ENCODE peak calls at places on chromosome 6, in nine cellular contexts. M, Q, G, T, Y, S, X, J and O are unnamed samples.

GRCh38 chr6:12047304-12047703 is 35.2 kb downstream of the HIVEP1 start:
- DNase-seq in X (no peak), Y (no peak), Q (no peak), J (no peak), T (no peak), S (no peak), M (no peak), G (no peak), O (no peak)

GRCh38 chr6:144352310-144352709 is 67.2 kb downstream of the UTRN start:
- DNase-seq in Q (no peak), G (no peak), X (no peak), T (no peak), S (no peak), J (no peak), Y (no peak), M (no peak), O (no peak)

GRCh38 chr6:163427498-163428254 is 13.2 kb downstream of the QKI start:
- DNase-seq in S (peak), G (no peak), X (no peak), Y (no peak), Q (no peak), J (no peak), M (peak), T (peak), O (no peak)

GRCh38 chr6:155882527-155883333 is 427.1 kb upstream of the NOX3 start:
- DNase-seq in G (no peak), J (no peak), T (peak), X (no peak), S (peak), Q (no peak), Y (no peak), M (peak), O (no peak)

GRCh38 chr6:34359438-34360158 is 32.9 kb downstream of the NUDT3 start:
- DNase-seq in X (no peak), M (peak), G (no peak), S (peak), J (no peak), Q (no peak), Y (peak), T (peak), O (no peak)

GRCh38 chr6:4598384-4598783 is 177.8 kb upstream of the CDYL start:
- DNase-seq in S (peak), Y (no peak), X (no peak), G (no peak), Q (no peak), M (no peak), T (no peak), J (no peak), O (no peak)

GRCh38 chr6:38528196-38528965 is 111.3 kb downstream of the BTBD9 start:
- DNase-seq in Q (no peak), S (no peak), T (no peak), M (no peak), G (no peak), Y (no peak), J (peak), X (no peak), O (no peak)

GRCh38 chr6:17493286-17493685 is 99.9 kb downstream of the CAP2 start:
- DNase-seq in Q (no peak), M (peak), Y (no peak), T (peak), X (no peak), G (no peak), J (no peak), S (peak), O (no peak)

GRCh38 chr6:154914288-154914687 is 80.8 kb upstream of the TIAM2 start:
- DNase-seq in Y (no peak), Q (no peak), M (no peak), J (no peak), X (no peak), G (no peak), T (no peak), S (no peak), O (no peak)

GRCh38 chr6:157861814-157862213 is 38.8 kb downstream of the SNX9 start:
- DNase-seq in S (peak), M (peak), J (no peak), Q (no peak), Y (no peak), G (no peak), X (no peak), T (peak), O (no peak)

GRCh38 chr6:55953384-55953783 is 78.0 kb upstream of the BMP5 start:
- DNase-seq in Q (no peak), M (peak), Y (no peak), S (peak), J (no peak), X (no peak), T (peak), G (no peak), O (no peak)

GRCh38 chr6:81731814-81732213 is 20.7 kb downstream of the TENT5A start:
- DNase-seq in S (no peak), X (no peak), T (peak), G (no peak), Y (no peak), J (no peak), Q (no peak), M (peak), O (no peak)

GRCh38 chr6:16146028-16146427 is 17.1 kb downstream of the MYLIP start:
- DNase-seq in G (no peak), Y (no peak), Q (no peak), T (no peak), X (no peak), J (peak), S (no peak), M (peak), O (no peak)

GRCh38 chr6:149079911-149080501 is 237.5 kb upstream of the TAB2 start:
- DNase-seq in M (peak), J (no peak), S (peak), Q (no peak), Y (peak), X (no peak), T (peak), G (no peak), O (no peak)

GRCh38 chr6:45923831-45924391 is 91.7 kb downstream of the CLIC5 start:
- DNase-seq in G (no peak), T (peak), M (peak), S (peak), J (no peak), Q (no peak), X (no peak), Y (no peak), O (no peak)

GRCh38 chr6:141988954-141989705 is 143.6 kb upstream of the GJE1 start:
- DNase-seq in J (no peak), X (peak), S (peak), G (no peak), Y (peak), M (peak), Q (no peak), T (peak), O (no peak)

DNA sequence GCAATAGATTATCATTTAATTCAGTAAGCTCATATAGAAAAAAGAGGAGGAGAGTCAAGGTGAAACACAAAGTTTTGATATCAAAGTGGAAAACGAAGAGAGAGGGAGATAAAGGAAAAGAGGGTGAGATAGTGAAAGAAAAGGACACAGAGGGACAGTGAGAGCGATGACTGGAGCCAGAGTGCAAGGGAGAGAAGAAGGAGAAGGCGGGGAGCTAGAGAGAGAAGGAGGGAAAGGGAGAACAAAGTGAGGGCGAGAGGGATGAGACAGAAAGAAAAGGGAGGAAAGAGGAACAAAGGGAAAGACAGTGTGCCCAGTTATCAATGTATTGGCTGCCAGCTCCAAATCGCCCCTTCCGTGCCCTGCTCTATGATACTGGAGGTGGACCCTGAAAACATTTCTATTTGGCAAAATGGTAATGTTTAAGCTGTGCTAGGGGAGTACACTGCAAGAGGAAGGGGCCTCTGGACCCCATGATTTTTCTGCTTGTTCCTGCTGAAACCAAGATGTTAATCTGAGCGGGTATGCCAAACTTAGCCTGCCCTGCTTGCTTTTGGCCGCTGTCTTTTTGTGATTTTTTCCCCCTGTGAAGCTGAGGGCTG is 27.8 kb downstream of the GPX5 start:
- DNase-seq in J (no peak), T (no peak), M (no peak), Q (no peak), Y (no peak), S (no peak), X (no peak), G (no peak), O (no peak)
- H3K27ac ChIP-seq in J (no peak), T (no peak), M (no peak), Q (no peak), Y (no peak), S (no peak), X (no peak), G (peak), O (no peak)

DNA sequence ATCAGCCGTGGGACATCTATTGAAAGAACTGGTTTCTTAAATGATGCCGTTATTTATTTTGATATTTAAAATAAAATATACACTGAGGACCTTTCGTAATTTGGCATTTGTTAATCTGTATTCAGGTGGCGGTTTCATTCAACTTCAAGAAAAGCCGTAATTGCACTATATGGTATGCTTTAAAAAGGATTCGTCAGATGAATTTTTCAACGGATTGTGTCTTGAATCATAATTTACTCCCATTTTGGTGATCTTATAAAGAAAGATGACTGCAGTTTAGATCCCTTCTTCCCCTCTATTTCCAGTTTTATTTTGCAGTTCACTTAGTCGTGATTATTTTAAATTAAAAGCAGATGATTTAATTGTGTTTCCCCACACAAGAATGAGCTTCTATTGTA is 761 bp downstream of the KLHL32 start:
- DNase-seq in S (no peak), G (no peak), T (no peak), M (no peak), J (no peak), Y (no peak), X (no peak), Q (no peak), O (no peak)
- H3K27ac ChIP-seq in S (no peak), G (no peak), T (no peak), M (no peak), J (no peak), Y (no peak), X (peak), Q (peak), O (peak)

DNA sequence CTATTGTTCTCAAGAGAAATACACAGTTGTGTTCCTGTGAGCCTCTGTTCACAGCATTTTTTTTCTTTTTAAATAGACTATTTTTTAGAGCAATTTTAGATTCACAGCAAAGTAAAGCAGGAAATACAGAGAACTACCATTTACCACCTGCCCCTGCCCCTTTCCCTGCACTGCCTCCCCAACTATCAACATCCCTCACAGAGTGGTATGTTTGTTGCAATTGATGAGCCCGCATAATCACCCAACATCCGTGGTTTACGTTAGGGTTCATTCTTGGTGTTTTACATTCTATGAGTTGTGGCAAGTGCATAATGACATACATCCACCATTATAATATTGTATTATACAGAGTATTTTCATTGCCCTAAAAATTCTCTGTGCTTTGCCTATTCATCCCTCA is 71.5 kb upstream of the TNFAIP3 start:
- DNase-seq in S (no peak), Y (no peak), Q (no peak), J (no peak), G (no peak), X (no peak), M (no peak), T (no peak), O (no peak)
- H3K27ac ChIP-seq in S (no peak), Y (no peak), Q (no peak), J (no peak), G (no peak), X (no peak), M (no peak), T (no peak), O (no peak)

GRCh38 chr6:56954389-56955170 is at the start of gene BEND6:
- DNase-seq in X (peak), J (peak), Q (no peak), M (peak), S (peak), G (peak), T (peak), Y (peak), O (peak)
- H3K27ac ChIP-seq in X (no peak), J (no peak), Q (no peak), M (peak), S (peak), G (no peak), T (peak), Y (no peak), O (peak)